ENCODE peak calls at places on chromosomes 1 and 21, in six cellular contexts. R is naive thymus-derived CD4-positive, alpha-beta T cell; V is IMR-90; C is right cardiac atrium; H is Peyer's patch; B is pancreas. L is an unnamed sample.

GRCh38 chr1:181094813-181095212 is 6.3 kb downstream of the IER5 start:
- DNase-seq in V (peak; percentile 91), R (no peak), H (no peak), C (peak; percentile 55), B (no peak), L (no peak)

GRCh38 chr1:81407463-81407862 is 393.3 kb upstream of the ADGRL2 start:
- DNase-seq in B (no peak), V (no peak), C (no peak), H (no peak), R (no peak), L (no peak)

GRCh38 chr1:160657477-160657820 is 10.6 kb upstream of the SLAMF1 start:
- DNase-seq in H (no peak), R (no peak), B (no peak), V (no peak), C (no peak), L (no peak)

GRCh38 chr1:216910081-216910840 is 187.0 kb upstream of the ESRRG start:
- DNase-seq in C (no peak), B (no peak), H (no peak), R (no peak), V (peak; percentile 30), L (no peak)

GRCh38 chr1:202063093-202063492 is 52.7 kb downstream of the ELF3 start:
- DNase-seq in H (no peak), V (peak; percentile 39), B (no peak), C (no peak), R (no peak), L (no peak)

GRCh38 chr1:163068716-163069115 is 445 bp upstream of the RGS4 start:
- DNase-seq in B (no peak), H (no peak), R (no peak), V (peak; percentile 16), C (no peak), L (no peak)

GRCh38 chr1:183622884-183623785 is 12.4 kb downstream of the ARPC5 start:
- DNase-seq in C (peak; percentile 50), V (peak; percentile 78), H (peak; percentile 43), R (peak; percentile 43), B (peak; percentile 38), L (no peak)

GRCh38 chr1:228497206-228497605 is 10.0 kb downstream of the RNF187 start:
- DNase-seq in H (no peak), R (no peak), B (no peak), C (no peak), V (no peak), L (no peak)

GRCh38 chr1:203177471-203178039 is 1.9 kb upstream of the MYBPH start:
- DNase-seq in R (no peak), H (no peak), V (peak; percentile 44), C (no peak), B (no peak), L (no peak)

GRCh38 chr1:30444850-30445249 is 278.5 kb downstream of the MATN1 start:
- DNase-seq in B (no peak), C (no peak), R (no peak), H (no peak), V (no peak), L (no peak)

GRCh38 chr1:31478167-31478566 is 65.2 kb downstream of the SERINC2 start:
- DNase-seq in B (no peak), C (no peak), H (no peak), V (no peak), R (no peak), L (no peak)

GRCh38 chr1:161985301-161985825 is 38.3 kb downstream of the OLFML2B start:
- DNase-seq in V (no peak), B (no peak), H (no peak), C (no peak), R (no peak), L (no peak)

GRCh38 chr1:31199301-31199790 is 40.3 kb downstream of the NKAIN1 start:
- DNase-seq in B (no peak), V (no peak), C (no peak), H (no peak), R (no peak), L (no peak)

GRCh38 chr1:237025358-237026074 is 16.5 kb upstream of the RYR2 start:
- DNase-seq in H (no peak), C (no peak), B (no peak), V (no peak), R (no peak), L (no peak)
- H3K27me3 ChIP-seq in H (no peaks in the 10 kb centered on the region), C (no peaks in the 10 kb centered on the region), B (no peaks in the 10 kb centered on the region), V (no peaks in the 10 kb centered on the region), R (no peaks in the 10 kb centered on the region), L (peaks cover 5% of the 10 kb centered on the region)

DNA sequence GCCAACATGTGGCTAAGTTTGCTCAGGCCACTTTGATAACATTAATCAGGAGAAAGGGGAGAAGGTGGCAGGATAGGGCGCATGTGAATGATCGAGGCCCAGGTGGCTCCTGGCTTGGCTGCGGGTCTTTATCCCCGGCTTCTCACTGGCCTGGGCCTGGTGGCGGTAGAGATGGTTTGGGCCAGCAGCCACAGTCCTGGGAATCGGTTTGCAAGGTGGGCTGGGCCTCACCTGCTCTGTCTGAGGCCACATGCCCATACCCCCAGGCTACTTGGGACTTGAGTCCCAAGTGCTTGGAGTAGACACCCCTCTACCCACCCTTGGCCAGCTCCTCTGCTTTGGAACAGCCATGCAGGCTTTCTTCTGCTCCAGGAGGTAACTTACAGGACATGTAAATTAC is 49.7 kb upstream of the DISP3 start:
- DNase-seq in H (no peak), B (no peak), V (no peak), R (no peak), C (no peak), L (no peak)
- H3K4me3 ChIP-seq in H (no peak overlapping the region), B (no peak overlapping the region), V (no peak overlapping the region), R (no peak overlapping the region), C (no peak overlapping the region), L (no peak overlapping the region)

GRCh38 chr1:36492491-36492890 is 9.8 kb upstream of the CSF3R start:
- DNase-seq in V (no peak), C (no peak), R (no peak), H (no peak), B (no peak), L (no peak)
- H3K27ac ChIP-seq in V (no peak overlapping the region), C (no peak overlapping the region), R (no peak overlapping the region), H (no peak overlapping the region), B (no peak overlapping the region), L (no peak overlapping the region)

DNA sequence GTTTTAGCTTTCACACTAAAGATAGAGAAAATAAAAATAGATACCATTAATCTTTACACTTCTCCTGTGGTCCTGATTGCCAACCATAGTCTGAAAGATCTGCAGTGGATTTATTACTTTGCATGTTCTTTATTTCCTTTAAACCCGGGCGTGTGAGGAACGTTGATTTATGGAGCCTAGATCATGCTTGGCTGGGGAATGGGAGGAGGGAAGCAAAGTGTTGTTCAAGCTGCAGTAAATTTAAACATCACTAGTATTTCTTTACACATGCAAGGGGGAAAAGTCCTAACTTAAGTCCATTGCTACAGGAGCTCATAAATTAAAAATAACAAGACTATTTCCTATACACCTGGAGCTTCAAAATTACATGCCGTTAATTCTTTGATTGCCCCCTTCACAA is 282.6 kb downstream of the KIF26B start:
- DNase-seq in R (no peak), C (no peak), V (no peak), B (no peak), H (no peak), L (no peak)
- H3K27me3 ChIP-seq in R (no peaks in the 10 kb centered on the region), C (no peaks in the 10 kb centered on the region), V (no peaks in the 10 kb centered on the region), B (no peaks in the 10 kb centered on the region), H (no peaks in the 10 kb centered on the region), L (no peaks in the 10 kb centered on the region)

GRCh38 chr1:108513114-108513513 is 46.8 kb upstream of the EEIG2 start:
- DNase-seq in R (no peak), H (no peak), V (no peak), C (no peak), B (no peak), L (no peak)
- H3K4me3 ChIP-seq in R (no peak overlapping the region), H (no peak overlapping the region), V (no peak overlapping the region), C (no peak overlapping the region), B (no peak overlapping the region), L (no peak overlapping the region)

DNA sequence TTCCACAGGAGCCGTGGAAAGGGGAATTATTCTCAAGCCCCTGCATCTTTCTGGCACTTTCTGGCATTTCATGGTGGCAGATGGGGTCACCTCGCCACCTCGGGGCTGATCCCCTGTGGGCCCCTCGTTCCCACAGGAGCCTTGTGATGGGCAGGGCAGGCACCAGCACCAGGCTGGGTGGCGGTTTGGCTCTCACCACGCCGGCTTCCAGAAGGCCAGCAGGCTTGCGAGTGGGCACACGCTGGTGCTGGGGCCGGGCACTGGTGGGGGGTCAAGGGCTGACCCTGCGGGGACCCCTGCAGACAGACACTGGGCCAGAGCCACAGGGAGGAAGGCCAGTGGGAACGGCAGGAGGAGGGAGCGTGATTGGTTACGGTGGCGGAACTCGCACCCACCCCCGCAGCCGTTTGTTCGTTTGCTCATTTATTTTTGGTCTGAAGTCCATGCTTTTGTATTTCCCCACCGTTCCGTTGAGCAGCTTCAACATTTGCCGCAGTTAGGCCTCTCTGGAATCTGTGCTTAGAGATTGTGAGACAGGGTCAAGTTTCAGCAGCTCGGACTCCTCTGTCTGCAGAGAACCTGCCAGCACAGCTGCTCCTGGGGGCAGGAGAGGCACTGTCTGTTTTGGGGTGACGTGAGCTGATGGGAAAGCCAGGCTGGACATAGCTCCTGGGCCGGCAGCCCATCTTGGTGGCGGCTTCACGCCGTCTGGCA is 5.3 kb downstream of the COL18A1 start:
- DNase-seq in V (no peak), R (no peak), C (peak; percentile 73), H (no peak), B (no peak), L (no peak)
- H3K27ac ChIP-seq in V (no peak overlapping the region), R (no peak overlapping the region), C (peak overlapping the region; percentile 93), H (no peak overlapping the region), B (peak overlapping the region; percentile 30), L (no peak overlapping the region)

DNA sequence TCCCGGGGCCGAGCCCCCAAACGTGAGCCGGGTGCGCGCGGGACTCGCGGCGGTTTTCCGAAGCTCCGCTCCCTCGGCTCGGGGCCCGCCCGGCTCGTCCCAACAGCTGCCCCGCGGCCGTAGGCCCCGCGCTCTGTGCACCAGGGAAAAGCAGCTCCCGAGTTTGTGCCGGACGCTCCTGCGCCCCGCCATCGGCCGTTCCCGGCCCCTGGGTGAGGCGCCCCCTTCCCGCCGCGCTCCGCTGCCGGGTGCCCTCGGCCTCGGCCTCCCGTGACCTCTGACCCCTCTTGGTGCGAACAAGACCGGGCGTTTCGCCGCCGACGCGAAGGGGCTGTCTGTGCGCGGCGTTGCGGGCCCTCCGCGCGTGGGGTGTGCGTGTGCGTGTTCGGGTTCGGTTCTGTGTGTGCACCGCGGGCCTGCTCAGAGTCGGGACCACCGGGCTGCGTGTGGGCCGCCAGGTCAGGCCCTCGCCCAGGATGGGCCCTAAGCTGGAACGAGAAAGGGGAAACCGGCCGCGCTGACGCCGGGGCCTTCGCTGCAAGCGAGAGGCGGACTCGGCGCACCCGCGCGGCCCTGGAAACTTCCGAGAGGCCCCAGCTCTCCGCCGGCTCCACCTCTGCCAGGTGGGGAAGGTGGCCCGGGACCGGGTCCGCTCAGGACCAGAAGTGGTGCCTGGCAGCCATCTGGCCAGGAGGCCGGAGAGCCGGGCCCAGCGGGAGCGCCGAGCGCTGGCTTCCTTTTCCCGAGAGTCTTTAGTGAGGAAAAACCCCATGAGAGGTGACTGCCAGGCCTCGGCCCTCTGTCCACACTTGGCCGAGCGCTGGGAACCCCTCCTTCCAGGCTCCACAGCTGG is 1.9 kb downstream of the PRDM16 start:
- DNase-seq in R (no peak), V (no peak), B (peak; percentile 30), H (no peak), C (peak; percentile 67), L (no peak)
- H3K27me3 ChIP-seq in R (no peaks in the 10 kb centered on the region), V (peaks cover 70% of the 10 kb centered on the region), B (no peaks in the 10 kb centered on the region), H (peaks cover 37% of the 10 kb centered on the region), C (no peaks in the 10 kb centered on the region), L (peaks cover 40% of the 10 kb centered on the region)

L was measured in effector memory CD4-positive, alpha-beta T cell.